ENCODE peak calls at places on chromosomes 1 and 21, in seven cellular contexts. X is NAMALWA, J is NCI-H1694, U is amygdala, R is AG20443, Q is sciatic nerve, I is NCI-H2029. T is an unnamed sample.
A peak's percentile ranks its signal among the peaks of the same experiment; 100 is the strongest.

GRCh38 chr21:39867198-39867650 is at the start of gene PCP4:
- DNase-seq in J (peak; percentile 89), U (peak; percentile 17), R (peak; percentile 22), Q (peak; percentile 75), X (peak; percentile 66), I (peak; percentile 57), T (peak; percentile 53)

GRCh38 chr1:62481681-62482080 is 44.8 kb downstream of the USP1 start:
- DNase-seq in I (no peak), X (no peak), U (no peak), J (no peak), R (no peak), Q (no peak), T (no peak)

GRCh38 chr21:34609951-34610549 is 4.9 kb downstream of the RCAN1 start:
- DNase-seq in Q (no peak), X (no peak), U (no peak), R (no peak), I (no peak), J (no peak), T (no peak)

GRCh38 chr1:40036574-40036973 is 4.0 kb upstream of the CAP1 start:
- DNase-seq in R (peak; percentile 73), Q (no peak), I (no peak), J (peak; percentile 77), U (no peak), X (no peak), T (peak; percentile 34)

GRCh38 chr1:109782514-109782913 is 18.8 kb upstream of the EPS8L3 start:
- DNase-seq in Q (no peak), J (no peak), X (no peak), I (no peak), R (peak; percentile 56), U (no peak), T (no peak)

GRCh38 chr1:171645553-171646336 is 6.7 kb downstream of the MYOC start:
- DNase-seq in J (peak; percentile 85), Q (peak; percentile 74), I (no peak), X (no peak), R (peak; percentile 86), U (no peak), T (peak; percentile 55)

GRCh38 chr1:174276087-174276486 is 116.8 kb downstream of the RABGAP1L start:
- DNase-seq in U (no peak), R (no peak), J (no peak), I (no peak), Q (no peak), X (peak; percentile 97), T (no peak)

GRCh38 chr1:188937965-188938551 is 1539.6 kb downstream of the BRINP3 start:
- DNase-seq in R (no peak), U (no peak), I (no peak), X (no peak), Q (no peak), J (no peak), T (no peak)

GRCh38 chr1:98325646-98326441 is 335.7 kb upstream of the SNX7 start:
- DNase-seq in X (no peak), I (no peak), Q (peak; percentile 65), U (no peak), R (no peak), J (no peak), T (peak; percentile 58)

GRCh38 chr1:121516279-121516967 is 331.6 kb downstream of the SRGAP2C start:
- DNase-seq in J (no peak), I (no peak), X (peak; percentile 86), U (no peak), R (no peak), Q (no peak), T (peak; percentile 12)

GRCh38 chr1:55321947-55322346 is 106.8 kb upstream of the USP24 start:
- DNase-seq in U (no peak), X (no peak), I (peak; percentile 72), Q (no peak), R (peak; percentile 35), J (peak; percentile 65), T (no peak)

GRCh38 chr1:112513112-112513870 is 4.5 kb downstream of the WNT2B start:
- DNase-seq in R (peak; percentile 34), I (no peak), Q (no peak), J (no peak), X (no peak), U (no peak), T (no peak)

GRCh38 chr1:192559115-192560006 is 16.2 kb upstream of the RGS1 start:
- DNase-seq in I (no peak), X (no peak), J (no peak), U (no peak), R (peak; percentile 67), Q (no peak), T (no peak)

GRCh38 chr21:43884861-43885370 is 19.9 kb downstream of the AGPAT3 start:
- DNase-seq in U (no peak), R (no peak), J (peak; percentile 6), X (no peak), I (no peak), Q (no peak), T (no peak)

GRCh38 chr1:154975409-154976205 is 1.1 kb downstream of the CKS1B start:
- DNase-seq in Q (peak; percentile 83), X (peak; percentile 84), J (no peak), R (no peak), I (peak; percentile 45), U (no peak), T (peak; percentile 37)

GRCh38 chr1:183635112-183635605 is 424 bp downstream of the ARPC5 start:
- DNase-seq in I (no peak), Q (peak; percentile 79), U (no peak), X (peak; percentile 59), R (peak; percentile 45), J (no peak), T (no peak)

GRCh38 chr1:234120327-234120944 is 216.0 kb downstream of the SLC35F3 start:
- DNase-seq in R (peak; percentile 16), X (no peak), J (no peak), Q (no peak), I (no peak), U (no peak), T (no peak)

GRCh38 chr1:90574692-90575370 is 142.3 kb downstream of the BARHL2 start:
- DNase-seq in U (no peak), X (no peak), R (no peak), I (no peak), J (no peak), Q (no peak), T (no peak)

GRCh38 chr1:170590921-170591705 is 59.1 kb downstream of the GORAB start:
- DNase-seq in R (no peak), U (no peak), Q (no peak), I (no peak), J (no peak), X (no peak), T (no peak)

GRCh38 chr21:41580758-41581554 is 73.0 kb upstream of the TMPRSS2 start:
- DNase-seq in X (no peak), Q (no peak), R (no peak), J (no peak), I (no peak), U (no peak), T (no peak)

GRCh38 chr1:233440952-233441401 is 113.5 kb downstream of the MAP3K21 start:
- DNase-seq in X (peak; percentile 58), I (peak; percentile 65), Q (no peak), R (peak; percentile 68), J (peak; percentile 83), U (no peak), T (peak; percentile 19)

GRCh38 chr1:47669081-47669585 is 231.3 kb downstream of the FOXD2 start:
- DNase-seq in I (no peak), X (no peak), U (no peak), Q (no peak), R (no peak), J (no peak), T (no peak)

GRCh38 chr1:174989540-174990181 is 10.1 kb upstream of the CACYBP start:
- DNase-seq in X (no peak), R (peak; percentile 35), J (no peak), Q (no peak), I (no peak), U (no peak), T (peak; percentile 51)

GRCh38 chr1:12654004-12654567 is 10.2 kb downstream of the AADACL4 start:
- DNase-seq in U (no peak), X (peak; percentile 24), R (no peak), Q (no peak), I (no peak), J (no peak), T (no peak)

GRCh38 chr1:40247655-40248054 is at the start of gene TMCO2:
- DNase-seq in U (no peak), J (no peak), X (no peak), Q (no peak), I (no peak), R (no peak), T (no peak)

GRCh38 chr1:25958475-25958874 is 39.4 kb downstream of the PAFAH2 start:
- DNase-seq in R (peak; percentile 91), I (no peak), Q (no peak), J (no peak), U (no peak), X (no peak), T (no peak)

GRCh38 chr21:42187976-42188653 is 30.8 kb upstream of the ABCG1 start:
- DNase-seq in X (peak; percentile 89), U (no peak), R (no peak), J (no peak), I (no peak), Q (no peak), T (peak; percentile 43)

GRCh38 chr1:51328926-51329325 is 1.4 kb downstream of the TTC39A start:
- DNase-seq in I (peak; percentile 86), J (no peak), X (no peak), Q (no peak), U (no peak), R (no peak), T (no peak)

GRCh38 chr21:38440746-38441145 is 57.5 kb downstream of the ERG start:
- DNase-seq in Q (no peak), X (no peak), J (no peak), R (peak; percentile 89), U (no peak), I (no peak), T (no peak)